ENCODE peak calls at places on chromosomes 7 and 10, in five cellular contexts. T is lung, S is chondrocyte, R is fibroblast of the aortic adventitia, D is T1000. O is an unnamed sample.

GRCh38 chr10:124477614-124478363 is 16.2 kb downstream of the LHPP start:
- DNase-seq in T (no peak), S (no peak), R (no peak), D (no peak), O (no peak)

GRCh38 chr7:12066561-12066960 is 144.5 kb upstream of the TMEM106B start:
- DNase-seq in T (no peak), S (no peak), R (no peak), D (no peak), O (no peak)

GRCh38 chr7:23018747-23019146 is 4.8 kb upstream of the HYCC1 start:
- DNase-seq in T (no peak), S (no peak), R (no peak), D (no peak), O (no peak)

GRCh38 chr7:55588379-55588699 is 16.0 kb upstream of the VOPP1 start:
- DNase-seq in T (no peak), S (peak), R (no peak), D (no peak), O (peak)

GRCh38 chr7:129341838-129342806 is 92.1 kb upstream of the STRIP2 start:
- DNase-seq in T (no peak), S (no peak), R (no peak), D (no peak), O (no peak)

GRCh38 chr10:78335691-78336401 is 302.2 kb downstream of the RPS24 start:
- DNase-seq in T (no peak), S (no peak), R (peak), D (no peak), O (peak)

GRCh38 chr7:1238363-1239331 is 6.0 kb downstream of the UNCX start:
- DNase-seq in T (no peak), S (no peak), R (no peak), D (no peak), O (no peak)

GRCh38 chr7:134632937-134633540 is 13.6 kb upstream of the BPGM start:
- DNase-seq in T (no peak), S (no peak), R (peak), D (no peak), O (no peak)

GRCh38 chr10:77377034-77377433 is 260.6 kb downstream of the KCNMA1 start:
- DNase-seq in T (no peak), S (no peak), R (no peak), D (no peak), O (no peak)

GRCh38 chr10:43892062-43892765 is 243.5 kb upstream of the ZNF32 start:
- DNase-seq in T (no peak), S (no peak), R (peak), D (no peak), O (peak)

GRCh38 chr7:147586526-147586925 is 1004.0 kb upstream of the C7orf33 start:
- DNase-seq in T (no peak), S (no peak), R (no peak), D (no peak), O (no peak)